ENCODE peak calls at places on chromosomes 16 and 17, in four cellular contexts. T, E, H and R are unnamed samples.
A peak's percentile ranks its signal among the peaks of the same experiment; 100 is the strongest.

GRCh38 chr17:9177212-9177611 is 155.9 kb downstream of the NTN1 start:
- DNase-seq in T (no peak), E (no peak), H (no peak), R (peak; percentile 5)

GRCh38 chr17:1179635-1180433 is at the start of gene ABR:
- DNase-seq in T (peak; percentile 47), E (peak; percentile 50), H (no peak), R (no peak)

GRCh38 chr17:18990331-18990730 is 14.2 kb downstream of the FAM83G start:
- DNase-seq in T (no peak), E (no peak), H (no peak), R (no peak)

GRCh38 chr16:3431779-3432219 is 11.5 kb downstream of the ZNF597 start:
- DNase-seq in T (peak; percentile 62), E (peak; percentile 36), H (no peak), R (no peak)

GRCh38 chr16:81861915-81862314 is 82.8 kb downstream of the PLCG2 start:
- DNase-seq in T (no peak), E (no peak), H (no peak), R (no peak)

GRCh38 chr16:85248269-85248668 is 136.0 kb upstream of the CIBAR2 start:
- DNase-seq in T (no peak), E (no peak), H (no peak), R (no peak)

GRCh38 chr17:64399071-64399766 is 8.6 kb upstream of the PECAM1 start:
- DNase-seq in T (no peak), E (no peak), H (no peak), R (no peak)

GRCh38 chr17:75720656-75721462 is at the start of gene ITGB4:
- DNase-seq in T (peak; percentile 77), E (no peak), H (no peak), R (no peak)

GRCh38 chr16:1054660-1055556 is 17.6 kb upstream of the SSTR5 start:
- DNase-seq in T (peak; percentile 43), E (peak; percentile 69), H (peak; percentile 18), R (no peak)

GRCh38 chr17:78131172-78132085 is 858 bp downstream of the TMC8 start:
- DNase-seq in T (no peak), E (no peak), H (no peak), R (no peak)

GRCh38 chr17:55883112-55883511 is 132.3 kb downstream of the PCTP start:
- DNase-seq in T (no peak), E (no peak), H (no peak), R (no peak)

GRCh38 chr16:1159325-1159972 is 6.5 kb downstream of the CACNA1H start:
- DNase-seq in T (no peak), E (no peak), H (no peak), R (no peak)

GRCh38 chr17:42772945-42773289 is 332 bp upstream of the VPS25 start:
- DNase-seq in T (no peak), E (no peak), H (no peak), R (no peak)

GRCh38 chr17:49638818-49639217 is 39.1 kb downstream of the SPOP start:
- DNase-seq in T (no peak), E (no peak), H (no peak), R (no peak)

GRCh38 chr16:89156740-89157645 is 14.6 kb upstream of the CDH15 start:
- DNase-seq in T (no peak), E (no peak), H (no peak), R (no peak)

GRCh38 chr16:35664091-35664693 is 2204.8 kb downstream of the TP53TG3F start:
- DNase-seq in T (no peak), E (no peak), H (no peak), R (no peak)

GRCh38 chr17:40224707-40225092 is 5.6 kb downstream of the WIPF2 start:
- DNase-seq in T (peak; percentile 63), E (peak; percentile 87), H (no peak), R (no peak)

GRCh38 chr17:56064506-56064905 is 88.8 kb upstream of the ANKFN1 start:
- DNase-seq in T (no peak), E (no peak), H (no peak), R (no peak)

GRCh38 chr17:51510940-51511339 is 250.6 kb downstream of the UTP18 start:
- DNase-seq in T (no peak), E (no peak), H (no peak), R (no peak)

GRCh38 chr17:40086150-40087044 is 14.0 kb downstream of the NR1D1 start:
- DNase-seq in T (no peak), E (peak; percentile 65), H (no peak), R (no peak)

GRCh38 chr17:5672815-5673430 is 88.6 kb upstream of the NLRP1 start:
- DNase-seq in T (no peak), E (no peak), H (no peak), R (no peak)

GRCh38 chr17:31604936-31605335 is 213.5 kb downstream of the RAB11FIP4 start:
- DNase-seq in T (no peak), E (no peak), H (no peak), R (no peak)

GRCh38 chr16:10812352-10813122 is 6.1 kb downstream of the TVP23A start:
- DNase-seq in T (no peak), E (no peak), H (no peak), R (no peak)

GRCh38 chr17:51228177-51228576 is 31.7 kb downstream of the MBTD1 start:
- DNase-seq in T (no peak), E (peak; percentile 56), H (no peak), R (no peak)

GRCh38 chr16:30366511-30366910 is 3.8 kb downstream of the TBC1D10B start:
- DNase-seq in T (no peak), E (no peak), H (no peak), R (no peak)

GRCh38 chr17:76935331-76935730 is 67.1 kb downstream of the MGAT5B start:
- DNase-seq in T (no peak), E (peak; percentile 5), H (no peak), R (no peak)

GRCh38 chr17:50589112-50589712 is 28.7 kb downstream of the CACNA1G start:
- DNase-seq in T (no peak), E (peak; percentile 25), H (no peak), R (no peak)

GRCh38 chr16:35146723-35147458 is 1687.5 kb downstream of the TP53TG3F start:
- DNase-seq in T (no peak), E (no peak), H (no peak), R (no peak)

GRCh38 chr17:81263371-81264181 is 24.5 kb downstream of the NDUFAF8 start:
- DNase-seq in T (no peak), E (no peak), H (no peak), R (no peak)

DNA sequence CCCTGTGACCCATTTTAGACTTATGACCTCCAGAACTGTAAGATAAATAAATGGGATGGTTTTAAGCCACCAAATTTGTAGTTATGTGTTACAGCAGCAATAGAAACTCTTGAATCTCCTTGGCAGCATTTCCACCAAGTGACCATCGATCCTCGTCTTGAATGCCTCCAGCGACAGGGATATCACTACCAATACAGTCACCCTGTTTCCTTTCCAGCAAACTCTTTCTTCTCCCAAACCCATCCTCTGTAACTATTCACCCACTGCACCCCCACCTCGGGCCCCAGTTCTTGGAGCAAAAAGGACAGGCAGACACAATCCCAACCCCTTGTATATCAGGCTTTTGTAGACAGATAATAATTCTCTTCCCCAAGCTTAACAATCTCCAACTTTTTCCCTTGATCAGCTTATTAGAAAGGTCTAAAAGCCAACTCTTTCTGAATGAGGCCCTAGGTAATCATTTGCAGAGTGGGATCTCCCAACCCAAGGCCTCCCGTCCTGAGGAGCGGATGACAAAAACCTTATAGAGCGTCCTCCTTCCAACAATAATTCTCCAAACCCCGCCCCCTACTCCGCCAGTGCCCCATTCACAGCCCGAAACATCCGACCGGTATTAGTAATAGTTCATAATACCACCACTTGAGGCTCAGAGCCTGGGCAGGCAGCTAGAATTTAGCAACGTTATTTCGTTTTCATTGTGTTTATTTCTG is 14.7 kb upstream of the PLLP start:
- DNase-seq in T (no peak), E (no peak), H (peak; percentile 20), R (no peak)
- TF ChIP-seq CTCF in T (peak; percentile 16), E (no peak), H (peak; percentile 31), R (no peak)

DNA sequence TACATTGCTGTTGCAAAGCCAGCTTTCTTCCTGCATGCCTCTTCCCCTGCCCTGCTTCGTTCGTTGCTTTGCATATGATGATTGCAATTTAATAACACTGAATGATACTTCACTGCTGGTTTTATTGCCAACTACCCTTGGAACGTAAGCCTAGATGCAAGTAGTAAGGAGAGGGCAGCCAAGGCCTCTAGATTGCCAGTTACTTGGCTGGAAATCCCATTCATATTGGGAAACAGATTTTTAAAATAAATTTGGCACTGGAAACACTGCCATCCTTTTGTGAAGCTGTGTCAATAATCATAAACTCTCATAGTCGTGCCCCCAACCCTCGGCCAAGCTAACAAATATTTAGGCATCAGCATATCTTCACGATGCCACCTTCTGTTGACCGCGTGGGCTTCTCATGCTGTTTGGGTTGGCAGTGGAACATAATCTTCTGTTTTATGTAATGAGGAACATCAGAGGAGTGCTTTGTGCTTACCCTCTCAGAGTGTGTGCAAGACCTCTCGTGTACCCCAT is 86.5 kb downstream of the MAP2K6 start:
- DNase-seq in T (no peak), E (no peak), H (no peak), R (no peak)
- H3K4me3 ChIP-seq in T (no peak overlapping the region), E (no peak overlapping the region), H (peak overlapping the region; percentile 45), R (no peak overlapping the region)

GRCh38 chr16:51067352-51067751 is 83.7 kb downstream of the SALL1 start:
- DNase-seq in T (no peak), E (no peak), H (no peak), R (no peak)

GRCh38 chr16:51061355-51061754 is 89.7 kb downstream of the SALL1 start:
- DNase-seq in T (no peak), E (no peak), H (no peak), R (no peak)

GRCh38 chr16:51057969-51058337 is 93.1 kb downstream of the SALL1 start:
- DNase-seq in T (no peak), E (no peak), H (no peak), R (no peak)

GRCh38 chr16:51057102-51057793 is 93.8 kb downstream of the SALL1 start:
- DNase-seq in T (no peak), E (no peak), H (no peak), R (no peak)

DNA sequence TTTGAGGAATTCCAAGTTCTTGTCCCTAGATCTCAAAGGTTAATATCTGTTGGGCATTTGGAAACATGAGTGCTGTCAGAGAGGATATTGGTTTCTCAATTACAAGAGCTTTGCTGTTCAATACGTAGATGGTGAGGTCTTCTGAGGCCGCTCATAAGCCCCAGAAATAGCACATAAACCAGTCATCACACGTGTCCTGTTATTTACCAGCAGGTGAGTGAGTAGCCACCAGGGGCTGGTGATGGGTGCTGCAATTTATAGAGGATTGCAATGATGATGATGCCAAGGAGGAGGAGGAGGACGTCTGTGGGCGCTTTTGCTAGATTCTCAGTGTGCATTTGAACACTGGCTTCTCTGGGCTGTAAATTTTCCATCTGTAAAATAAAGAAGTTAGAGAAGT is 89.0 kb downstream of the SALL1 start:
- DNase-seq in T (no peak), E (no peak), H (no peak), R (no peak)
- TF ChIP-seq CTCF in T (no peak), E (no peak), H (no peak), R (no peak)

DNA sequence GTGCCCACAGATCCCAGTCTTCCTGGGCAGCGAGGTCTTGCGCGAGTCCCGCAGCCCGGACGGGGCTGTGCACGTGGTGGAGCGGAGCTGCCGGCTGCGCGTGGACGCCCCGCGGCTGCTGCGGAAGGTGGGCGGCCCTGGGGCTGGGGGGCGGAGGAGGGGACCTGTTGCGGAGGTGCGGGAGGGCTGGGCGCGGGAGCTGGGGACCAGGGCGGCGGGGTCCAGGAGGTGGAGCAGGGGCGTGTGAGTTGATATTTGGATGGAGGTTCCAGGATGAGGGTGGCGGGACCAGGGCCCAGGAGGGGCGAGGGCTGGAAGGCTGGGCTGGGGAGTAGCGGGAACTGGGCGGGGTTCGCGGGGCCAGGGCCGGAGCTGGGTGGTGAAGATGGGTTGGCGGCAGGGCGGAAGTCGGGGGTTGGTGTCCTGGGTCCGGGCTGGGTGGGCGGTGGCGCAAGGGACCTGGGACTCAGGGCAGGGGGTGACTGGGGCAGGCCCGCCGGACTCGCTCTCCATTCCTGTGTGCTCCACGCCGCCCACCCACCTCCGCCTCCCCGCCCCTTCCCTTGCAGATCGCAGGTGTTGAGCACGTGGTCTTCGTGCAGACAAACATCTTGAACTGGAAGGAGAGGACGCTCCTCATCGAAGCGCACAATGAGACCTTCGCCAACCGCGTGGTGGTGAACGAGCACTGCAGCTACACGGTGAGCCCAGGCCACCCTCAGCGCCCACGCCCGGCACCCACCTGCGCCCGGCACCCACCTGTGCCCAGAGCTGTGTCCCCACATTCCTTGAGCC is 29.6 kb downstream of the SEC14L5 start:
- DNase-seq in T (no peak), E (no peak), H (no peak), R (no peak)
- H3K4me3 ChIP-seq in T (no peak overlapping the region), E (no peak overlapping the region), H (no peak overlapping the region), R (no peak overlapping the region)